ENCODE peak calls at places on chromosomes 1 and 21, in nine cellular contexts. E is heart right ventricle; F is stimulated activated CD4-positive, alpha-beta T cell treated with anti-CD3 and anti-CD28 coated beads, Interleukin-12 subunit alpha, Interleukin-12 subunit beta, amount 100 ng/mL, for 48 hours; I is neural crest cell; W is NCI-H2029 treated with DMSO at 0.1 percent for 48 hours; O is GM23338; Y is cardiac muscle cell; C is stimulated activated effector memory CD8-positive, alpha-beta T cell treated with anti-CD3 and anti-CD28 coated beads, Interleukin-12 subunit alpha, Interleukin-12 subunit beta, amount 100 ng/mL, for 72 hours; R is astrocyte of the hippocampus. L is an unnamed sample.

GRCh38 chr1:60213253-60213652 is 139.7 kb upstream of the C1orf87 start:
- DNase-seq in E (no peak), R (no peak), F (no peak), Y (no peak), W (no peak), I (no peak), O (peak), C (no peak), L (no peak)

GRCh38 chr1:199297174-199297573 is 658.3 kb downstream of the PTPRC start:
- DNase-seq in F (no peak), C (no peak), R (no peak), Y (no peak), I (no peak), W (no peak), E (no peak), O (no peak), L (no peak)

GRCh38 chr21:36567216-36567917 is 87.4 kb upstream of the CLDN14 start:
- DNase-seq in O (no peak), F (no peak), I (no peak), R (no peak), C (no peak), W (no peak), E (no peak), Y (no peak), L (no peak)

GRCh38 chr1:1212780-1213152 is 1.2 kb downstream of the TNFRSF4 start:
- DNase-seq in R (no peak), W (no peak), E (peak), I (no peak), O (no peak), C (peak), Y (no peak), F (no peak), L (no peak)

GRCh38 chr1:232529747-232530146 is 100.2 kb downstream of the SIPA1L2 start:
- DNase-seq in Y (no peak), I (no peak), E (no peak), F (no peak), R (no peak), W (no peak), C (no peak), O (no peak), L (peak)

GRCh38 chr21:35297665-35298064 is 248.6 kb upstream of the RUNX1 start:
- DNase-seq in F (no peak), I (no peak), C (peak), R (no peak), Y (no peak), O (no peak), W (no peak), E (no peak), L (no peak)

GRCh38 chr21:42254631-42255030 is 35.7 kb downstream of the ABCG1 start:
- DNase-seq in C (no peak), F (no peak), W (no peak), O (no peak), I (no peak), Y (no peak), R (no peak), E (no peak), L (no peak)

GRCh38 chr1:246748867-246749266 is 24.7 kb downstream of the SCCPDH start:
- DNase-seq in W (no peak), C (no peak), E (no peak), Y (no peak), F (no peak), O (no peak), I (no peak), R (no peak), L (peak)

GRCh38 chr1:167502719-167503452 is 15.4 kb downstream of the CD247 start:
- DNase-seq in W (no peak), C (peak), Y (no peak), O (peak), F (no peak), I (no peak), E (no peak), R (no peak), L (no peak)

GRCh38 chr1:26161408-26162219 is 2.7 kb downstream of the FAM110D start:
- DNase-seq in R (peak), I (peak), C (no peak), O (peak), E (peak), F (peak), W (no peak), Y (peak), L (peak)

GRCh38 chr1:180041587-180041986 is 87.0 kb downstream of the CEP350 start:
- DNase-seq in Y (no peak), E (no peak), C (no peak), R (no peak), W (no peak), I (no peak), F (no peak), O (no peak), L (no peak)

GRCh38 chr1:37038079-37038702 is 3.9 kb upstream of the GRIK3 start:
- DNase-seq in E (peak), Y (peak), W (peak), C (no peak), R (no peak), F (no peak), I (no peak), O (peak), L (peak)

GRCh38 chr1:45230537-45230936 is 24.1 kb upstream of the ZSWIM5 start:
- DNase-seq in W (no peak), I (no peak), C (no peak), O (peak), R (no peak), F (no peak), Y (no peak), E (no peak), L (no peak)

GRCh38 chr1:20426371-20426770 is 59.6 kb downstream of the CAMK2N1 start:
- DNase-seq in E (no peak), O (no peak), Y (no peak), F (no peak), W (peak), C (no peak), I (no peak), R (no peak), L (no peak)

GRCh38 chr1:222787746-222788145 is 27.1 kb upstream of the DISP1 start:
- DNase-seq in I (no peak), E (no peak), F (no peak), O (no peak), Y (no peak), R (no peak), W (no peak), C (no peak), L (no peak)

GRCh38 chr1:62643283-62643682 is 44.9 kb downstream of the DOCK7 start:
- DNase-seq in C (no peak), E (no peak), O (no peak), Y (no peak), W (no peak), F (no peak), R (no peak), I (no peak), L (no peak)

GRCh38 chr1:25482211-25482610 is 51.5 kb downstream of the MACO1 start:
- DNase-seq in C (no peak), R (no peak), F (no peak), I (no peak), Y (no peak), E (no peak), O (no peak), W (no peak), L (no peak)

GRCh38 chr1:228081578-228082259 is 789 bp upstream of the ARF1 start:
- DNase-seq in C (no peak), Y (peak), O (peak), R (peak), E (no peak), W (no peak), I (no peak), F (no peak), L (no peak)